ENCODE peak calls at places on chromosomes 7 and 10, in six cellular contexts. F is MCF 10A, B is left ventricle myocardium inferior, H is activated gamma-delta T cell, U is GM23248, N is uterus. L is an unnamed sample.

GRCh38 chr7:34081931-34082330 is 176.6 kb downstream of the BMPER start:
- DNase-seq in F (no peak), B (no peak), H (no peak), U (no peak), N (no peak), L (no peak)

GRCh38 chr10:103949728-103950127 is 17.2 kb upstream of the SLK start:
- DNase-seq in F (no peak), B (no peak), H (no peak), U (no peak), N (no peak), L (no peak)

GRCh38 chr7:143381427-143382125 is 431 bp downstream of the ZYX start:
- DNase-seq in F (peak; percentile 85), B (peak; percentile 83), H (no peak), U (peak; percentile 72), N (peak; percentile 94), L (peak; percentile 88)

GRCh38 chr7:134875867-134876266 is 96.4 kb downstream of the CALD1 start:
- DNase-seq in F (peak; percentile 21), B (no peak), H (no peak), U (peak; percentile 80), N (no peak), L (no peak)

GRCh38 chr10:75408911-75409885 is 7.6 kb upstream of the ZNF503 start:
- DNase-seq in F (peak; percentile 66), B (peak; percentile 83), H (no peak), U (peak; percentile 74), N (peak; percentile 82), L (peak; percentile 87)

GRCh38 chr10:43078986-43079273 is 2.1 kb downstream of the RET start:
- DNase-seq in F (no peak), B (peak; percentile 44), H (no peak), U (peak; percentile 35), N (no peak), L (peak; percentile 72)

GRCh38 chr7:157521061-157521731 is 184.4 kb downstream of the DNAJB6 start:
- DNase-seq in F (no peak), B (no peak), H (no peak), U (no peak), N (no peak), L (peak; percentile 36)

GRCh38 chr10:12156367-12157123 is 27.1 kb downstream of the SEC61A2 start:
- DNase-seq in F (no peak), B (no peak), H (no peak), U (no peak), N (no peak), L (no peak)

GRCh38 chr7:79272938-79273337 is 180.5 kb downstream of the MAGI2 start:
- DNase-seq in F (no peak), B (no peak), H (no peak), U (no peak), N (no peak), L (no peak)

GRCh38 chr7:145692237-145692950 is 424.2 kb upstream of the CNTNAP2 start:
- DNase-seq in F (peak; percentile 14), B (peak; percentile 38), H (no peak), U (no peak), N (no peak), L (peak; percentile 60)

GRCh38 chr7:76396039-76396732 is 13.3 kb downstream of the SSC4D start:
- DNase-seq in F (no peak), B (no peak), H (no peak), U (no peak), N (no peak), L (no peak)

GRCh38 chr7:100048680-100049079 is 894 bp upstream of the ZSCAN21 start:
- DNase-seq in F (peak; percentile 8), B (no peak), H (no peak), U (no peak), N (no peak), L (no peak)

GRCh38 chr10:30114871-30115270 is 55.5 kb upstream of the JCAD start:
- DNase-seq in F (no peak), B (no peak), H (no peak), U (peak; percentile 26), N (no peak), L (no peak)

GRCh38 chr10:43202224-43202656 is 64.0 kb downstream of the CSGALNACT2 start:
- DNase-seq in F (no peak), B (no peak), H (no peak), U (peak; percentile 69), N (peak; percentile 15), L (peak; percentile 66)

GRCh38 chr10:124742418-124743187 is 1.6 kb downstream of the FAM53B start:
- DNase-seq in F (peak; percentile 52), B (no peak), H (no peak), U (peak; percentile 64), N (peak; percentile 29), L (no peak)

GRCh38 chr10:43038783-43039628 is 37.9 kb upstream of the RET start:
- DNase-seq in F (no peak), B (no peak), H (no peak), U (no peak), N (no peak), L (no peak)

GRCh38 chr7:3300221-3300650 is 816 bp upstream of the SDK1 start:
- DNase-seq in F (no peak), B (no peak), H (no peak), U (peak; percentile 6), N (peak; percentile 17), L (peak; percentile 44)

GRCh38 chr10:49263591-49263990 is 35.4 kb upstream of the C10orf71 start:
- DNase-seq in F (no peak), B (no peak), H (no peak), U (no peak), N (no peak), L (no peak)

GRCh38 chr7:101869026-101869900 is 51.8 kb downstream of the CUX1 start:
- DNase-seq in F (no peak), B (no peak), H (no peak), U (no peak), N (no peak), L (no peak)

GRCh38 chr7:143393267-143394041 is 12.3 kb downstream of the ZYX start:
- DNase-seq in F (peak; percentile 66), B (no peak), H (no peak), U (no peak), N (no peak), L (no peak)

GRCh38 chr10:63929826-63930467 is 408.7 kb downstream of the REEP3 start:
- DNase-seq in F (peak; percentile 72), B (no peak), H (no peak), U (no peak), N (no peak), L (no peak)

GRCh38 chr10:24091294-24091693 is 117.6 kb upstream of the KIAA1217 start:
- DNase-seq in F (no peak), B (no peak), H (no peak), U (peak; percentile 14), N (no peak), L (no peak)

GRCh38 chr7:81721428-81721827 is 48.4 kb downstream of the HGF start:
- DNase-seq in F (no peak), B (no peak), H (no peak), U (no peak), N (no peak), L (no peak)

GRCh38 chr7:31775511-31775910 is 88.5 kb downstream of the PPP1R17 start:
- DNase-seq in F (no peak), B (no peak), H (no peak), U (no peak), N (no peak), L (no peak)

GRCh38 chr10:17512341-17513001 is 58.1 kb upstream of the ST8SIA6 start:
- DNase-seq in F (peak; percentile 97), B (peak; percentile 17), H (no peak), U (peak; percentile 94), N (no peak), L (no peak)

GRCh38 chr7:158612546-158612945 is 24.9 kb upstream of the PTPRN2 start:
- DNase-seq in F (no peak), B (no peak), H (no peak), U (no peak), N (no peak), L (no peak)

GRCh38 chr7:108189733-108190388 is 59.7 kb upstream of the LAMB4 start:
- DNase-seq in F (no peak), B (no peak), H (no peak), U (no peak), N (no peak), L (no peak)

GRCh38 chr10:93059975-93060886 is at the start of gene CYP26C1:
- DNase-seq in F (no peak), B (no peak), H (no peak), U (no peak), N (no peak), L (no peak)

GRCh38 chr7:65924193-65924592 is 51.3 kb downstream of the VKORC1L1 start:
- DNase-seq in F (no peak), B (no peak), H (no peak), U (peak; percentile 1), N (no peak), L (no peak)

GRCh38 chr7:157871681-157872080 is 534.9 kb downstream of the DNAJB6 start:
- DNase-seq in F (no peak), B (no peak), H (no peak), U (no peak), N (no peak), L (no peak)

GRCh38 chr10:69914373-69915268 is 112.9 kb downstream of the COL13A1 start:
- DNase-seq in F (peak; percentile 66), B (peak; percentile 68), H (peak; percentile 12), U (peak; percentile 81), N (peak; percentile 72), L (peak; percentile 82)

GRCh38 chr7:111006691-111007090 is 84.2 kb upstream of the LRRN3 start:
- DNase-seq in F (no peak), B (no peak), H (no peak), U (peak; percentile 60), N (no peak), L (no peak)

L was measured in Right ventricle myocardium superior.